ENCODE peak calls at places on chromosome 11, in four cellular contexts. One of them, this sample, is unnamed.
A peak's percentile ranks its signal among the peaks of the same experiment; 100 is the strongest.

GRCh38 chr11:128026596-128026995 is 560.8 kb downstream of the ETS1 start:
- DNase-seq in HT1080: peak; percentile 95
- DNase-seq in activated CD4-positive, alpha-beta T cell treated with anti-CD3 and anti-CD28 coated beads, Interleukin-2, amount 50 U/mL, for 48 hours: no peak
- DNase-seq in cardiac septum: no peak
- DNase-seq in this sample: peak; percentile 98

GRCh38 chr11:12952094-12952493 is 57.0 kb upstream of the RASSF10 start:
- DNase-seq in HT1080: no peak
- DNase-seq in activated CD4-positive, alpha-beta T cell treated with anti-CD3 and anti-CD28 coated beads, Interleukin-2, amount 50 U/mL, for 48 hours: no peak
- DNase-seq in cardiac septum: no peak
- DNase-seq in this sample: no peak

GRCh38 chr11:24134879-24135588 is 361.8 kb upstream of the LUZP2 start:
- DNase-seq in HT1080: no peak
- DNase-seq in activated CD4-positive, alpha-beta T cell treated with anti-CD3 and anti-CD28 coated beads, Interleukin-2, amount 50 U/mL, for 48 hours: no peak
- DNase-seq in cardiac septum: no peak
- DNase-seq in this sample: no peak

GRCh38 chr11:12746593-12747097 is 72.4 kb downstream of the TEAD1 start:
- DNase-seq in HT1080: peak; percentile 91
- DNase-seq in cardiac septum: peak; percentile 83
- DNase-seq in activated CD4-positive, alpha-beta T cell treated with anti-CD3 and anti-CD28 coated beads, Interleukin-2, amount 50 U/mL, for 48 hours: no peak
- DNase-seq in this sample: peak; percentile 14

GRCh38 chr11:111324277-111324720 is 26.0 kb downstream of the POU2AF3 start:
- DNase-seq in activated CD4-positive, alpha-beta T cell treated with anti-CD3 and anti-CD28 coated beads, Interleukin-2, amount 50 U/mL, for 48 hours: no peak
- DNase-seq in HT1080: no peak
- DNase-seq in cardiac septum: no peak
- DNase-seq in this sample: peak; percentile 25

GRCh38 chr11:66710384-66710930 is 18.6 kb downstream of the SPTBN2 start:
- DNase-seq in cardiac septum: no peak
- DNase-seq in activated CD4-positive, alpha-beta T cell treated with anti-CD3 and anti-CD28 coated beads, Interleukin-2, amount 50 U/mL, for 48 hours: no peak
- DNase-seq in HT1080: no peak
- DNase-seq in this sample: no peak

GRCh38 chr11:1428762-1429316 is 39.1 kb downstream of the BRSK2 start:
- DNase-seq in HT1080: no peak
- DNase-seq in cardiac septum: no peak
- DNase-seq in activated CD4-positive, alpha-beta T cell treated with anti-CD3 and anti-CD28 coated beads, Interleukin-2, amount 50 U/mL, for 48 hours: no peak
- DNase-seq in this sample: no peak

GRCh38 chr11:13053255-13053917 is 44.3 kb downstream of the RASSF10 start:
- DNase-seq in activated CD4-positive, alpha-beta T cell treated with anti-CD3 and anti-CD28 coated beads, Interleukin-2, amount 50 U/mL, for 48 hours: no peak
- DNase-seq in cardiac septum: no peak
- DNase-seq in HT1080: peak; percentile 79
- DNase-seq in this sample: no peak

This sample was measured in PC-3.